ENCODE peak calls at places on chromosomes 3 and 15, in six cellular contexts. One of them, this sample, is unnamed.

GRCh38 chr3:183301937-183302580 is 49.0 kb downstream of the B3GNT5 start:
- DNase-seq in fibroblast of lung: peak; percentile 25
- DNase-seq in Peyer's patch: no peak
- DNase-seq in GM06990: no peak
- DNase-seq in GM23248: no peak
- DNase-seq in mucosa of descending colon: no peak
- DNase-seq in this sample: no peak

GRCh38 chr3:11638669-11639402 is 4.9 kb downstream of the VGLL4 start:
- DNase-seq in fibroblast of lung: no peak
- DNase-seq in Peyer's patch: no peak
- DNase-seq in GM06990: no peak
- DNase-seq in GM23248: peak; percentile 37
- DNase-seq in mucosa of descending colon: no peak
- DNase-seq in this sample: no peak

GRCh38 chr3:146470424-146470990 is 1.1 kb upstream of the PLSCR2 start:
- DNase-seq in fibroblast of lung: no peak
- DNase-seq in Peyer's patch: no peak
- DNase-seq in GM06990: no peak
- DNase-seq in GM23248: no peak
- DNase-seq in mucosa of descending colon: no peak
- DNase-seq in this sample: no peak

GRCh38 chr15:68643216-68643830 is 64.5 kb downstream of the CORO2B start:
- DNase-seq in fibroblast of lung: no peak
- DNase-seq in Peyer's patch: no peak
- DNase-seq in GM06990: no peak
- DNase-seq in GM23248: no peak
- DNase-seq in mucosa of descending colon: no peak
- DNase-seq in this sample: peak; percentile 47

GRCh38 chr3:25297667-25298585 is 130.1 kb upstream of the RARB start:
- DNase-seq in fibroblast of lung: peak; percentile 47
- DNase-seq in Peyer's patch: no peak
- DNase-seq in GM06990: no peak
- DNase-seq in GM23248: no peak
- DNase-seq in mucosa of descending colon: no peak
- DNase-seq in this sample: no peak

GRCh38 chr3:53242155-53242554 is 13.7 kb downstream of the TKT start:
- DNase-seq in fibroblast of lung: no peak
- DNase-seq in Peyer's patch: no peak
- DNase-seq in GM06990: no peak
- DNase-seq in GM23248: peak; percentile 16
- DNase-seq in mucosa of descending colon: no peak
- DNase-seq in this sample: no peak

GRCh38 chr15:49045691-49046112 is 544 bp downstream of the SECISBP2L start:
- DNase-seq in fibroblast of lung: peak; percentile 61
- DNase-seq in Peyer's patch: peak; percentile 59
- DNase-seq in GM06990: no peak
- DNase-seq in GM23248: peak; percentile 66
- DNase-seq in mucosa of descending colon: no peak
- DNase-seq in this sample: no peak

GRCh38 chr3:132399054-132399929 is 18.0 kb upstream of the DNAJC13 start:
- DNase-seq in fibroblast of lung: peak; percentile 50
- DNase-seq in Peyer's patch: no peak
- DNase-seq in GM06990: no peak
- DNase-seq in GM23248: peak; percentile 86
- DNase-seq in mucosa of descending colon: no peak
- DNase-seq in this sample: no peak

GRCh38 chr3:100810671-100811070 is 101.4 kb downstream of the TFG start:
- DNase-seq in fibroblast of lung: peak; percentile 90
- DNase-seq in Peyer's patch: no peak
- DNase-seq in GM06990: no peak
- DNase-seq in GM23248: peak; percentile 83
- DNase-seq in mucosa of descending colon: no peak
- DNase-seq in this sample: no peak

GRCh38 chr3:105999856-106000255 is 131.0 kb upstream of the CBLB start:
- DNase-seq in fibroblast of lung: no peak
- DNase-seq in Peyer's patch: no peak
- DNase-seq in GM06990: no peak
- DNase-seq in GM23248: no peak
- DNase-seq in mucosa of descending colon: no peak
- DNase-seq in this sample: no peak

DNA sequence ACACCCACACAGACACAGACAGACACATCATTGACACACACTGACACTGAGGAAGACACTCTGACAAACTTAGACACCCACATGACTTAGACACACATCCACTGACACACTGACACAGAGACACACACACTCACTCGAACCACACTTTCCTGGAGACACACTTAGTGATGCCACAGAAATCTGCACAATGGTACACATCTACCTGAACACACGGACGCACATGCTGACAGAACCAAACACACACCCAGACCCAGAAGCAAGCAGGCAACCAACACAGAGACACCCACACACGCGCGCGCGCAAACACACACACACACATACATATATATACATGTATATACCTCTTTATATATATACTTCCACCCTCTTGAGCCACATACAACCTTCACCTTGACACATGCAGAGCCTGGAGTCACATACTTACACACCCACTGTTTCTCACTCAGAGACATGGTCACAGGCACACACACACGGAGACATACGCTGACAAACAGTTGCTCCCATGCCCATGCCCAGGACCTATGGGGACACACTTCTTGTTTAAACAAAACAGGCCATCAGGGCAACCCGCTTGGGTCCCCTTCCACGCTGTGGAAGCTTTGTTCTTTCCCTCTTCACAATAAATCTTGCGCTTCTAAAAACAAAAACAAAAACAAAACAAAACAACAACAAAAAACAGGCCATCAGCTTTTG is 907 bp upstream of the SCN5A start:
- DNase-seq in fibroblast of lung: no peak
- DNase-seq in Peyer's patch: no peak
- DNase-seq in GM06990: no peak
- DNase-seq in GM23248: peak; percentile 5
- DNase-seq in mucosa of descending colon: no peak
- DNase-seq in this sample: no peak
- H3K4me3 ChIP-seq in fibroblast of lung: peak overlapping the region; percentile 26
- H3K4me3 ChIP-seq in Peyer's patch: no peak overlapping the region
- H3K4me3 ChIP-seq in GM06990: no peak overlapping the region
- H3K4me3 ChIP-seq in GM23248: no peak overlapping the region
- H3K4me3 ChIP-seq in mucosa of descending colon: no peak overlapping the region
- H3K4me3 ChIP-seq in this sample: no peak overlapping the region

GRCh38 chr15:92907880-92908279 is 7.8 kb downstream of the CHD2 start:
- DNase-seq in fibroblast of lung: peak; percentile 94
- DNase-seq in Peyer's patch: no peak
- DNase-seq in GM06990: no peak
- DNase-seq in GM23248: peak; percentile 97
- DNase-seq in mucosa of descending colon: no peak
- DNase-seq in this sample: no peak
- H3K4me3 ChIP-seq in fibroblast of lung: peak overlapping the region; percentile 96
- H3K4me3 ChIP-seq in Peyer's patch: peak overlapping the region; percentile 41
- H3K4me3 ChIP-seq in GM06990: no peak overlapping the region
- H3K4me3 ChIP-seq in GM23248: peak overlapping the region; percentile 89
- H3K4me3 ChIP-seq in mucosa of descending colon: no peak overlapping the region
- H3K4me3 ChIP-seq in this sample: no peak overlapping the region

GRCh38 chr3:14450922-14451606 is 48.7 kb downstream of the SLC6A6 start:
- DNase-seq in fibroblast of lung: no peak
- DNase-seq in Peyer's patch: no peak
- DNase-seq in GM06990: no peak
- DNase-seq in GM23248: no peak
- DNase-seq in mucosa of descending colon: no peak
- DNase-seq in this sample: no peak

GRCh38 chr3:14453368-14453710 is 50.9 kb downstream of the SLC6A6 start:
- DNase-seq in fibroblast of lung: no peak
- DNase-seq in Peyer's patch: no peak
- DNase-seq in GM06990: no peak
- DNase-seq in GM23248: no peak
- DNase-seq in mucosa of descending colon: no peak
- DNase-seq in this sample: no peak

GRCh38 chr3:14453841-14454630 is 51.6 kb downstream of the SLC6A6 start:
- DNase-seq in fibroblast of lung: peak; percentile 37
- DNase-seq in Peyer's patch: peak; percentile 50
- DNase-seq in GM06990: no peak
- DNase-seq in GM23248: no peak
- DNase-seq in mucosa of descending colon: peak; percentile 56
- DNase-seq in this sample: no peak

GRCh38 chr3:14451844-14452533 is 49.6 kb downstream of the SLC6A6 start:
- DNase-seq in fibroblast of lung: peak; percentile 89
- DNase-seq in Peyer's patch: no peak
- DNase-seq in GM06990: no peak
- DNase-seq in GM23248: peak; percentile 96
- DNase-seq in mucosa of descending colon: peak; percentile 75
- DNase-seq in this sample: no peak

DNA sequence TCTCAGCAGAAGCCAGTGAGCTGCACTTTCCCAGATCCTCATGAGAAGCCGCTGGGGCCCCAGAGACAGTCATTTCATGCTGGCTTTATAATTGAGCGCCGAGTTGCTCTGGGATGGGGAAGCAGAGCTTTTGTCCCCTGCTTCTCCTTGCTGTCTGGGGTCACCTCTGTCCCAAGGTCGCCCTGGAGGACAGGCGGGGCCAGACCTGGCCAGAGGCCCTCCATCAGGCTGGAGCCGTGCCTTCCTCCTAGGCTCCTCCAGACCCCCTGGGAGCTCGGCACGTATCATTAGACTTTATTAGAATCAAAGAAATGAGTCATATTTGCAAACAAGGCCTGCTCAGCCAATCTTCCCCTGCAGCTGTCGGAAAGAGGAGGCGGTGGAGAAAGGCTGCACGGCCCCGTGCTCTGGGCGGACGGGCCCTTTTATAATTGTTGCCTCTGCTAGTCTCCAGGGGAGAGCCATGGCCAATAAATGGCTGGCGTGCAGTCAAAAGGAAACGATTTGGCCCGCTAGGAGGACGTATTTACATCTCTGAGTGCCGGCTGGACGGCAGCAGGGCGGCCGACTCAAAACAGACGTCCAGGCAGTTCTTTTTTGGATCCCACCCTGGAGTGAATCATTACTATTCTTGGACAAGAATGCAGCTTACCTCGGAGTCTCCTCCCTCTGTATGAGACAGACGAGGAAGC is 50.4 kb downstream of the SLC6A6 start:
- DNase-seq in fibroblast of lung: peak; percentile 99
- DNase-seq in Peyer's patch: peak; percentile 29
- DNase-seq in GM06990: no peak
- DNase-seq in GM23248: peak; percentile 96
- DNase-seq in mucosa of descending colon: peak; percentile 90
- DNase-seq in this sample: no peak
- H3K4me3 ChIP-seq in fibroblast of lung: peak overlapping the region; percentile 10
- H3K4me3 ChIP-seq in Peyer's patch: no peak overlapping the region
- H3K4me3 ChIP-seq in GM06990: no peak overlapping the region
- H3K4me3 ChIP-seq in GM23248: peak overlapping the region; percentile 46
- H3K4me3 ChIP-seq in mucosa of descending colon: no peak overlapping the region
- H3K4me3 ChIP-seq in this sample: no peak overlapping the region

GRCh38 chr15:47184003-47184404 is 533.3 kb upstream of the SEMA6D start:
- DNase-seq in fibroblast of lung: no peak
- DNase-seq in Peyer's patch: no peak
- DNase-seq in GM06990: peak; percentile 8
- DNase-seq in GM23248: peak; percentile 28
- DNase-seq in mucosa of descending colon: peak; percentile 45
- DNase-seq in this sample: no peak
- H3K4me3 ChIP-seq in fibroblast of lung: peak overlapping the region; percentile 63
- H3K4me3 ChIP-seq in Peyer's patch: peak overlapping the region; percentile 48
- H3K4me3 ChIP-seq in GM06990: no peak overlapping the region
- H3K4me3 ChIP-seq in GM23248: peak overlapping the region; percentile 60
- H3K4me3 ChIP-seq in mucosa of descending colon: no peak overlapping the region
- H3K4me3 ChIP-seq in this sample: peak overlapping the region; percentile 22

DNA sequence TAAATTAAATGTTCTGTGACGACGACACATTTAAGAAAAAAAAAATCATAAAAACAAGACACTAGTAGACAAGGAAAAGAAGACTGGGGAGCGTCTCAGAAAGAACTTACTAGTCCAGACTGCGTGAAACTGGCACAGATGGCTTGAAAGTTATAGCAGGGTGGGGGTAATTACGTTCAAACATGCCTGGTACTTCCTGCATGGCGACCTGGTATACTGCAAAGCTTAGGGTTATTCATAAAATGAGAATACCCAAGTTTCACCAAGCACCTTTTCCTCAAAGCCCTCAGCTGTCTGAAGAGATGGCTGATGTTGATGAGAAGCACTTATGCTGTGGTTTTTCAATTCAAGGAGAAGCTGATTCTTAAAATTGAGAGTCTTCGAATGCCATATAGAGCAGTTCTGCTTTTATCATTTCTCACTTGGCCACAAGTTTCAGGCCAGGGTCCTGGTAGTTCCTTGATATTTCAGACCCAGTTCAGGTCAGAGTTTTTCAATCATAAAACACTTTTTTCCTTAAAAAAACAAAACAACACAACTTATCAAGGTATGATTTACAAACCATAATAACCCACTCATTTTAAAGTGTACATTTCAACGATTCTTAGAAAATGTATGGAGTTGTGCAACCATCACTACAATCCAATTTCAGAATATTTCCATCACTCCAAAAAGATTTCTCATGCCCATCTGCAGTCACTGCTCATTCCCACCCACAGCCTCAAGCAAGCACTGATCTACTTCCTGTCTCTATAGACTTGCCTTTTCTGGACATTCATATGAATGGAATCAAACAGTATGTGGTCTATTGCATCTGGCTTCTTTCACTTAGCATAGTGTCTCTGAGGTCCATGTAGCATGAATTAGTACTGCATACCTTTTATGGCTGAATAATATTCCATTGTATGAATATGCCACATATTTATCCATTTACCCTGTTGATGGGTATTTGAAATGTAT is 24.6 kb downstream of the PCOLCE2 start:
- DNase-seq in fibroblast of lung: peak; percentile 17
- DNase-seq in Peyer's patch: no peak
- DNase-seq in GM06990: no peak
- DNase-seq in GM23248: peak; percentile 55
- DNase-seq in mucosa of descending colon: no peak
- DNase-seq in this sample: no peak
- H3K4me3 ChIP-seq in fibroblast of lung: no peak overlapping the region
- H3K4me3 ChIP-seq in Peyer's patch: no peak overlapping the region
- H3K4me3 ChIP-seq in GM06990: no peak overlapping the region
- H3K4me3 ChIP-seq in GM23248: peak overlapping the region; percentile 60
- H3K4me3 ChIP-seq in mucosa of descending colon: no peak overlapping the region
- H3K4me3 ChIP-seq in this sample: no peak overlapping the region

GRCh38 chr15:65837301-65838283 is 31.7 kb upstream of the RAB11A start:
- DNase-seq in fibroblast of lung: no peak
- DNase-seq in Peyer's patch: no peak
- DNase-seq in GM06990: no peak
- DNase-seq in GM23248: no peak
- DNase-seq in mucosa of descending colon: no peak
- DNase-seq in this sample: no peak

GRCh38 chr15:65836665-65837064 is 32.6 kb upstream of the RAB11A start:
- DNase-seq in fibroblast of lung: no peak
- DNase-seq in Peyer's patch: no peak
- DNase-seq in GM06990: no peak
- DNase-seq in GM23248: no peak
- DNase-seq in mucosa of descending colon: no peak
- DNase-seq in this sample: no peak

GRCh38 chr15:65834603-65835282 is 34.5 kb upstream of the RAB11A start:
- DNase-seq in fibroblast of lung: no peak
- DNase-seq in Peyer's patch: no peak
- DNase-seq in GM06990: no peak
- DNase-seq in GM23248: no peak
- DNase-seq in mucosa of descending colon: no peak
- DNase-seq in this sample: no peak

GRCh38 chr15:65833501-65834220 is 35.6 kb upstream of the RAB11A start:
- DNase-seq in fibroblast of lung: no peak
- DNase-seq in Peyer's patch: no peak
- DNase-seq in GM06990: no peak
- DNase-seq in GM23248: no peak
- DNase-seq in mucosa of descending colon: no peak
- DNase-seq in this sample: no peak

GRCh38 chr15:65835452-65835851 is 33.8 kb upstream of the RAB11A start:
- DNase-seq in fibroblast of lung: no peak
- DNase-seq in Peyer's patch: no peak
- DNase-seq in GM06990: no peak
- DNase-seq in GM23248: no peak
- DNase-seq in mucosa of descending colon: no peak
- DNase-seq in this sample: no peak
- H3K4me3 ChIP-seq in fibroblast of lung: no peak overlapping the region
- H3K4me3 ChIP-seq in Peyer's patch: no peak overlapping the region
- H3K4me3 ChIP-seq in GM06990: no peak overlapping the region
- H3K4me3 ChIP-seq in GM23248: no peak overlapping the region
- H3K4me3 ChIP-seq in mucosa of descending colon: no peak overlapping the region
- H3K4me3 ChIP-seq in this sample: no peak overlapping the region

This sample was measured in RWPE2.